ENCODE peak calls at places on chromosomes 16 and 17, in eight cellular contexts. N is PC-3, U is body of pancreas, Q is mammary epithelial cell, F is fibroblast of lung, Y is left ventricle myocardium inferior, Z is cardiac muscle cell, A is caudate nucleus. V is an unnamed sample.

GRCh38 chr17:62948370-62948769 is 17.7 kb upstream of the TANC2 start:
- DNase-seq in N (no peak), U (no peak), Q (no peak), F (no peak), Y (no peak), Z (no peak), A (no peak), V (no peak)

GRCh38 chr17:45129426-45129939 is 2.8 kb downstream of the PLCD3 start:
- DNase-seq in N (no peak), U (no peak), Q (no peak), F (no peak), Y (peak; percentile 47), Z (no peak), A (no peak), V (peak; percentile 98)

GRCh38 chr17:350706-351435 is 1.7 kb downstream of the RPH3AL start:
- DNase-seq in N (peak; percentile 77), U (peak; percentile 69), Q (peak; percentile 47), F (peak; percentile 53), Y (peak; percentile 83), Z (peak; percentile 88), A (no peak), V (no peak)

GRCh38 chr16:50572700-50573099 is 24.5 kb downstream of the NKD1 start:
- DNase-seq in N (no peak), U (no peak), Q (no peak), F (no peak), Y (no peak), Z (no peak), A (no peak), V (no peak)

GRCh38 chr17:37731056-37731455 is 13.8 kb downstream of the HNF1B start:
- DNase-seq in N (no peak), U (no peak), Q (no peak), F (no peak), Y (no peak), Z (no peak), A (no peak), V (no peak)

GRCh38 chr17:66415366-66416206 is 113.2 kb downstream of the PRKCA start:
- DNase-seq in N (no peak), U (no peak), Q (no peak), F (no peak), Y (no peak), Z (no peak), A (no peak), V (no peak)

GRCh38 chr17:36749493-36749892 is 148.1 kb downstream of the MRM1 start:
- DNase-seq in N (no peak), U (no peak), Q (no peak), F (no peak), Y (no peak), Z (no peak), A (no peak), V (no peak)

GRCh38 chr17:79125503-79125902 is 50.9 kb downstream of the ENGASE start:
- DNase-seq in N (no peak), U (no peak), Q (no peak), F (no peak), Y (no peak), Z (no peak), A (no peak), V (no peak)

GRCh38 chr17:77085916-77086432 is 54.8 kb upstream of the SEC14L1 start:
- DNase-seq in N (no peak), U (no peak), Q (peak; percentile 21), F (no peak), Y (no peak), Z (no peak), A (no peak), V (no peak)

GRCh38 chr17:18987230-18987610 is 17.3 kb downstream of the FAM83G start:
- DNase-seq in N (no peak), U (no peak), Q (no peak), F (no peak), Y (no peak), Z (no peak), A (no peak), V (no peak)

GRCh38 chr17:3034578-3034920 is 28.9 kb downstream of the OR1D5 start:
- DNase-seq in N (no peak), U (no peak), Q (no peak), F (no peak), Y (no peak), Z (no peak), A (no peak), V (no peak)

GRCh38 chr17:75785016-75785769 is 587 bp downstream of the UNK start:
- DNase-seq in N (peak; percentile 96), U (peak; percentile 92), Q (peak; percentile 90), F (peak; percentile 94), Y (peak; percentile 90), Z (peak; percentile 97), A (peak; percentile 80), V (peak; percentile 96)

GRCh38 chr17:42171831-42172230 is 9.1 kb downstream of the KCNH4 start:
- DNase-seq in N (no peak), U (no peak), Q (peak; percentile 59), F (no peak), Y (no peak), Z (no peak), A (peak; percentile 46), V (no peak)

GRCh38 chr17:30547778-30548177 is 70.6 kb downstream of the GOSR1 start:
- DNase-seq in N (no peak), U (no peak), Q (no peak), F (no peak), Y (no peak), Z (no peak), A (no peak), V (no peak)

GRCh38 chr16:57957396-57958392 is 13.2 kb downstream of the CNGB1 start:
- DNase-seq in N (no peak), U (no peak), Q (no peak), F (no peak), Y (no peak), Z (no peak), A (no peak), V (no peak)

GRCh38 chr16:81861503-81861902 is 82.4 kb downstream of the PLCG2 start:
- DNase-seq in N (peak; percentile 22), U (no peak), Q (peak; percentile 75), F (no peak), Y (no peak), Z (no peak), A (no peak), V (no peak)

GRCh38 chr16:57391308-57391699 is 13.3 kb upstream of the CCL17 start:
- DNase-seq in N (no peak), U (no peak), Q (no peak), F (no peak), Y (no peak), Z (no peak), A (no peak), V (no peak)

GRCh38 chr17:82664276-82664575 is 16.0 kb upstream of the WDR45B start:
- DNase-seq in N (no peak), U (no peak), Q (no peak), F (no peak), Y (no peak), Z (no peak), A (no peak), V (no peak)
- H3K27ac ChIP-seq in N (no peak overlapping the region), U (no peak overlapping the region), Q (no peak overlapping the region), F (no peak overlapping the region), Y (no peak overlapping the region), Z (no peak overlapping the region), A (peak overlapping the region; percentile 40), V (no peak overlapping the region)

DNA sequence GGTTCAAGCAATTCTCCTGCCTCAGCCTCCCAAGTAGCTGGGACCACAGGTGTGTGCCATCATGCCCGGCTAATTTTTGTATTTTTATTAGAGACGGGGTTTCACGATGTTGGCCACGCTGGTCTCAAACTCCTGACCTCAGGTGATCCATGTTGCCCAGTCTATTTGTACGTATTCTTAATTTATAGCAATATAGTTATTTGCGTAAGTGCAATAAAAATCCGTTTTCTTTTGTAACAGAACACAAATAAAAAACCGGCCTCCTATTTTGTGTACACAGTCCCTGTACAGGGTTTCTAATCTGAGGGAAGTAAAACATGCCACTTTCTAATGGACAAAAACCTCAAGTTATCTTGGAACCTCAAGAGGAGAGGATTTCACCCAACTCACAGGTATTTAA is 7.7 kb downstream of the RNPS1 start:
- DNase-seq in N (no peak), U (no peak), Q (no peak), F (no peak), Y (no peak), Z (no peak), A (no peak), V (no peak)
- H3K27ac ChIP-seq in N (no peak overlapping the region), U (no peak overlapping the region), Q (no peak overlapping the region), F (no peak overlapping the region), Y (no peak overlapping the region), Z (no peak overlapping the region), A (no peak overlapping the region), V (no peak overlapping the region)

GRCh38 chr16:84806890-84807258 is 12.9 kb upstream of the CRISPLD2 start:
- DNase-seq in N (no peak), U (no peak), Q (no peak), F (no peak), Y (no peak), Z (no peak), A (no peak), V (no peak)
- H3K27ac ChIP-seq in N (peak overlapping the region; percentile 67), U (no peak overlapping the region), Q (no peak overlapping the region), F (peak overlapping the region; percentile 54), Y (peak overlapping the region; percentile 68), Z (no peak overlapping the region), A (no peak overlapping the region), V (no peak overlapping the region)

DNA sequence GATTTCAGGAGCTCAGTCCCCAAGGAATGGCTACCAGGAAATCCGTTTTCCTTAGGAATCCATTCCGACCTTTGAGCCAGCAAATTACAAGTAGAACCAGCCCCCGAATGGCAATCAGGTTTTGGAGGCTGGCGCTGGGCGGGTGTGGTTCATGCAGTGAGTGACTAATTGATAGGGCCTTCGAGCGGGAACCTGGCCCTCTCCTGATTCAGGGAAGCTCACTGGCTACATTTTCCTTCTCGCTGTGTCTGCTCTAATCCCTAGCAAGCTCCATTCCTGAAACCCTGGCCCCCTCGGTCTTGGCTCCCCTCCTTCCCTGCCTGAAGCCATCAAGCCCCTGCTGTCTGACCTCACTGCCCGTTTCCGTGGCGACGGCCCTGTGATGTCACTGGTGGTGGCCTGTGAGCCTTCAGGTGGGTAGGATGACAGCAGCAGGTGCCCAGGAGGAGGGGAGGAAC is 142.1 kb upstream of the SDK2 start:
- DNase-seq in N (peak; percentile 53), U (no peak), Q (no peak), F (peak; percentile 11), Y (no peak), Z (no peak), A (no peak), V (peak; percentile 54)
- H3K27ac ChIP-seq in N (no peak overlapping the region), U (no peak overlapping the region), Q (no peak overlapping the region), F (no peak overlapping the region), Y (no peak overlapping the region), Z (no peak overlapping the region), A (no peak overlapping the region), V (no peak overlapping the region)